ENCODE peak calls at places on chromosome 12, in seven cellular contexts. K, I, O, G, H, P and F are unnamed samples.

GRCh38 chr12:89243786-89244185 is 108.5 kb downstream of the DUSP6 start:
- DNase-seq in K (peak; percentile 72), I (no peak), O (no peak), G (no peak), H (no peak), P (no peak), F (no peak)

GRCh38 chr12:115114140-115114539 is 430.2 kb upstream of the TBX3 start:
- DNase-seq in K (no peak), I (no peak), O (no peak), G (no peak), H (no peak), P (no peak), F (no peak)

GRCh38 chr12:1799882-1800645 is 20.3 kb upstream of the LRTM2 start:
- DNase-seq in K (no peak), I (peak; percentile 40), O (peak; percentile 69), G (no peak), H (no peak), P (no peak), F (peak; percentile 69)

GRCh38 chr12:63150255-63151060 is 543 bp downstream of the AVPR1A start:
- DNase-seq in K (peak; percentile 5), I (peak; percentile 58), O (no peak), G (no peak), H (no peak), P (no peak), F (peak; percentile 80)

GRCh38 chr12:98803468-98804209 is 158.5 kb downstream of the APAF1 start:
- DNase-seq in K (no peak), I (no peak), O (no peak), G (no peak), H (no peak), P (no peak), F (no peak)

GRCh38 chr12:164207-164606 is 49.8 kb downstream of the SLC6A12 start:
- DNase-seq in K (no peak), I (no peak), O (no peak), G (no peak), H (no peak), P (no peak), F (no peak)

GRCh38 chr12:105539735-105540134 is 209.2 kb downstream of the C12orf75 start:
- DNase-seq in K (no peak), I (no peak), O (no peak), G (no peak), H (no peak), P (peak; percentile 35), F (no peak)

GRCh38 chr12:5524116-5524768 is 92.3 kb downstream of the NTF3 start:
- DNase-seq in K (no peak), I (no peak), O (no peak), G (no peak), H (no peak), P (no peak), F (no peak)

GRCh38 chr12:20967756-20968155 is 157.3 kb downstream of the SLCO1B3 start:
- DNase-seq in K (no peak), I (no peak), O (no peak), G (no peak), H (no peak), P (no peak), F (no peak)

GRCh38 chr12:50365709-50366406 is 30.6 kb downstream of the FAM186A start:
- DNase-seq in K (no peak), I (no peak), O (no peak), G (no peak), H (no peak), P (no peak), F (no peak)

GRCh38 chr12:65999564-66000280 is 130.8 kb downstream of the LLPH start:
- DNase-seq in K (no peak), I (no peak), O (no peak), G (peak; percentile 70), H (peak; percentile 43), P (peak; percentile 86), F (no peak)

GRCh38 chr12:44976246-44976645 is 74.7 kb downstream of the DBX2 start:
- DNase-seq in K (no peak), I (no peak), O (no peak), G (peak; percentile 0), H (no peak), P (no peak), F (no peak)

GRCh38 chr12:75905975-75906374 is 125.6 kb downstream of the PHLDA1 start:
- DNase-seq in K (no peak), I (no peak), O (no peak), G (no peak), H (no peak), P (no peak), F (no peak)

GRCh38 chr12:75908961-75909699 is 122.4 kb downstream of the PHLDA1 start:
- DNase-seq in K (peak; percentile 44), I (peak; percentile 72), O (no peak), G (peak; percentile 92), H (peak; percentile 89), P (peak; percentile 64), F (peak; percentile 61)

GRCh38 chr12:75913502-75914110 is 118.0 kb downstream of the PHLDA1 start:
- DNase-seq in K (no peak), I (no peak), O (no peak), G (peak; percentile 54), H (no peak), P (peak; percentile 46), F (no peak)

GRCh38 chr12:75910452-75910722 is 121.2 kb downstream of the PHLDA1 start:
- DNase-seq in K (no peak), I (no peak), O (no peak), G (no peak), H (no peak), P (no peak), F (no peak)

DNA sequence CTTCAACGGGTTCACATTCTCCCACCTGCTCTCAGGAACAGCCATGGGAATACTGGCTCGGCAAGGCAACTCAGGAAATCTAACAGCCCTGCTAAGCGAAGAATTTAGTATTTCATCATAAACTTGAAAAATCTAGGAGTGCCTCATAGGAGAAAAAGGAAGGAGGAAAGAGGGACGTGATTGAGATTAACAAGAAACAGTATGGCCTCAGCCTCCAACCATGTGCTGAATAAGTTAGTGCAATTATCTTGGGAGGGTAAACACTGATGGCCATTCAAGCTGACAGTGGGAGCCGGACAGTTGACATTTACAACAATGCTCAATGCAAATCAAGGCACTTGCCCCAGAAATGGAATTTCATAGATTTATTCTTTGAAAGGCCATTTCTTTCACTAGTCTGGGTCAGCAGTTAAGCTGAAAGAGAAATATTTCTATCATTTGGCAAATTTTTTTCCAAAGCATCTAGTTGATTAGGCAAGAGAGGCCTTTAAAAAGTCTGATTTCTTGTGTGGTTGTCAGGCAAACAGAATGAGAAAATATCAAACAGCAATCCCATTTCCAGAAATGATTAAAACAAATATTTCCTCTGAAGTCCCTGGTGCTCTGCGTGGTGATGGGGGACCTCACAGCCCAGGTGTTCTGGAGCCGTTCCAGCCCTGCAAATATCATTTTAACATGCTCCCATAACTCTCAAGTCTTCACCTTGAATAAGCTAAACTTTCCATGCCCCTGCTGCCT is 121.7 kb downstream of the PHLDA1 start:
- DNase-seq in K (no peak), I (no peak), O (no peak), G (peak; percentile 47), H (no peak), P (no peak), F (no peak)
- H3K27ac ChIP-seq in K (no peak overlapping the region), I (no peak overlapping the region), O (no peak overlapping the region), G (peak overlapping the region; percentile 30), H (no peak overlapping the region), P (no peak overlapping the region), F (no peak overlapping the region)

DNA sequence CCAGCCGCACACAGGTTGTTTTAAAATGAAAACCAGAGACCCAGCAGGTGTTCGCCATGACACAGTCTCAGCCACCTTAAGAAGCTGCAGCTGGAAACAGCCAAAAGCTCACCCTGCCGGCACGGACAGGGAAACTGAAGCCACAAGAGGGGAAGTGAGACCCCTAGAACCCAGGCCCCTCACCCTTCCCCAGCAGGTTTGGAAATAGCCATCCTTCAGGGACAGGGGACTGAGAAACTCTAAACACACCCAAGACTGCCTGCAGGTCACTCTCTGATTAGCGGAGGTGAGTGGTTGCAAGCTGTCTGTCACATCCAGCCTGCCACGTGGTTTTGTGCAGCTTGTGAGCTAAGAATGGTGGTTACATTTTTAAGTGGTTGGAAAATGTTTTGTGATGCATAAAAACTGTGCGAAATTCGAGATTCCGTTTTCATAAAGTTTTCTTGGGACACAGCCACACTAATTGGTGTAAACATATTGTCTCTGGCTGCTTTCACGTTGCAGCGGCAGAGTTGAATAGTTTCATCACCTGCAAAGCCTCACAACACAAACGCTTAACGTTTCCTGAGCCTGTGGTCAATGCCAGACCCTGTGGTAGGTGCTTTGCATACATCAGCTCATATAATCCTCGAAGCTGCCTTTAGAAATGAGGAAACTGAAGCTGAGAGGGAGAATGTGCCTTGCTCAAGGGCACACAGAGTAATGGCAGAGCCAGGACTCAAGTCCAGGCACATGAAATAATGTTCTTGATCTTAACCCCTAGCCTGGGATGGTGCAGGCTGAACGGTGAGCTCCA is 1.7 kb upstream of the SELPLG start:
- DNase-seq in K (no peak), I (no peak), O (no peak), G (no peak), H (no peak), P (no peak), F (no peak)
- H3K27ac ChIP-seq in K (no peak overlapping the region), I (peak overlapping the region; percentile 23), O (no peak overlapping the region), G (peak overlapping the region; percentile 25), H (no peak overlapping the region), P (no peak overlapping the region), F (no peak overlapping the region)

DNA sequence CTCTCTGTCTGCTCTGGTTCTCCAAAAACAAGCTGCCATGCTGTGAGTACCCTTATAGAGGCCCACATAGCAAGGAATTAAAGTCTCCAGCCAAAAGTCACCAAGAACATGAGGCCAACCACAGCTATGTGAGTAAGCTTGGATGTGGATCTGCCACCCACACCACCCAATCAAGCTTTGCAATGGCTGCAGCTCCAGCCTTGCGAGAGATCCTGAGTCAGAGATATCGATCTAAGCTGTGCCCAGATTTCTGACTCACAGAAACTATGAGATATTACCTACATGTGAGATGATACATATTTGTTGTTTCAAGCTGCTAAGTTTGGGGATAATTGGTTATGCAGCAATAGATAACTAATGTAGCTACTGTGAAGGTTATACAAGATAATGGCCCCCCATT is 15.5 kb upstream of the TMEM233 start:
- DNase-seq in K (no peak), I (no peak), O (no peak), G (peak; percentile 13), H (no peak), P (peak; percentile 43), F (no peak)
- H3K27ac ChIP-seq in K (no peak overlapping the region), I (no peak overlapping the region), O (no peak overlapping the region), G (no peak overlapping the region), H (no peak overlapping the region), P (no peak overlapping the region), F (no peak overlapping the region)

DNA sequence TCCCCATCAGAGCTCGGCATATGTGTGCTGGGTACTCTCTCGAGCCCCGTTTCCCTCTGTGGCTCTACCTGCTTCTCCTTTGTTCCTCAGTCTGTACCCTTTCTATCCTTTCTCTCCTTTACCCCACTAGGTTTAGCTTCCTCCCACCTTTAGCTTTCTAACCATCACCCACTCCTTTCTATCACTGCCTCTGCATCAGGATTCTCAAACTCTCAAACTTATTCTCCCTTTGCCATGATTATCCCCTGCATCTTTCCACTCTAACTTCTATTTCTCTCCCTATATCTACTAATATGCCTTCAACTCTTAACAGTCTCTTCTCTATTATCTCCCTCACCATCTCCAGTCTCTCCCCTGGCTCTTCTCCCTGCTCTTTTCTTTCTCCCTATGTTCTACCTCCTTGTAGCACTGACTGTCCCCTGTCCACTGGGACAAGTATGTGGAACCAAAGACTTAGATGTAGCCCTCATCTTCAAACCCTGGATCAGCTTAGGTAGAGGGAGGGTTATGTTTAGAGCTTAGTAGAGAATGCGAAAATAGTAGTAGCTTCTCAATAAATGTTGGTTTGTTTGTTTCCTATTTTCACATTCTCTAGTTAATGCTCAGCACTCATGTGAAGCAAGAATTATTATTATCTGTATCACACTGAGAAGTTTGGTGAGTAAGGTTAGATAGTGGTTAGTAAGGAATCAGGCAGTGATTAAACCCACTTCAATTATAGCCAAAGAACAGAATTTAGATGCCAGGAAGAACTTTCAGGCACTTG is 3.4 kb downstream of the GDF11 start:
- DNase-seq in K (no peak), I (no peak), O (no peak), G (peak; percentile 38), H (no peak), P (peak; percentile 34), F (no peak)
- H3K27ac ChIP-seq in K (no peak overlapping the region), I (peak overlapping the region; percentile 16), O (peak overlapping the region; percentile 68), G (peak overlapping the region; percentile 92), H (no peak overlapping the region), P (no peak overlapping the region), F (no peak overlapping the region)

GRCh38 chr12:132280436-132280835 is 49.0 kb downstream of the GALNT9 start:
- DNase-seq in K (no peak), I (peak; percentile 42), O (no peak), G (no peak), H (no peak), P (no peak), F (peak; percentile 65)
- H3K27ac ChIP-seq in K (no peak overlapping the region), I (no peak overlapping the region), O (no peak overlapping the region), G (no peak overlapping the region), H (no peak overlapping the region), P (no peak overlapping the region), F (no peak overlapping the region)